ENCODE peak calls at places on chromosomes 3 and 15, in nine cellular contexts. L is fibroblast of pulmonary artery, U is pancreas, E is AG09309, F is brain microvascular endothelial cell, Z is tibial artery, A is PC-3, X is HFFc6, O is neural crest cell. R is an unnamed sample.

GRCh38 chr3:113097821-113098516 is 107.2 kb downstream of the GTPBP8 start:
- DNase-seq in E (peak), L (peak), Z (no peak), X (peak), U (no peak), A (peak), F (peak), O (no peak), R (no peak)

GRCh38 chr3:48634661-48635221 is 520 bp downstream of the SLC26A6 start:
- DNase-seq in U (no peak), L (peak), A (peak), Z (peak), O (peak), F (peak), E (no peak), X (peak), R (peak)

GRCh38 chr3:172658344-172659245 is 52.3 kb downstream of the NCEH1 start:
- DNase-seq in X (peak), F (peak), Z (no peak), L (peak), A (peak), U (peak), E (peak), O (no peak), R (peak)

GRCh38 chr15:77029166-77030041 is 34.5 kb downstream of the PSTPIP1 start:
- DNase-seq in F (no peak), U (peak), Z (no peak), O (no peak), L (no peak), X (no peak), A (no peak), E (no peak), R (no peak)

GRCh38 chr3:134486577-134487041 is 752 bp downstream of the CEP63 start:
- DNase-seq in A (peak), L (peak), O (no peak), F (no peak), Z (no peak), U (no peak), X (no peak), E (no peak), R (no peak)

GRCh38 chr15:94749848-94750617 is 518.7 kb downstream of the MCTP2 start:
- DNase-seq in X (no peak), E (no peak), A (no peak), F (no peak), Z (no peak), U (no peak), L (no peak), O (no peak), R (no peak)

GRCh38 chr3:160564205-160564922 is 1.0 kb downstream of the KPNA4 start:
- DNase-seq in X (no peak), A (peak), Z (no peak), L (no peak), O (peak), F (no peak), U (peak), E (no peak), R (peak)

GRCh38 chr3:68919000-68919399 is 13.3 kb downstream of the TAFA4 start:
- DNase-seq in U (no peak), Z (no peak), X (peak), A (peak), E (no peak), L (peak), O (no peak), F (peak), R (no peak)

GRCh38 chr15:79003301-79003700 is 58.5 kb upstream of the CTSH start:
- DNase-seq in E (no peak), L (no peak), X (peak), U (no peak), A (no peak), F (peak), Z (no peak), O (no peak), R (no peak)

GRCh38 chr15:31268911-31269784 is 57.5 kb upstream of the KLF13 start:
- DNase-seq in E (no peak), Z (peak), U (peak), L (no peak), X (no peak), A (no peak), F (no peak), O (no peak), R (no peak)

GRCh38 chr15:45645026-45645980 is 10.5 kb downstream of the SQOR start:
- DNase-seq in Z (no peak), L (peak), F (peak), A (peak), E (no peak), O (no peak), X (peak), U (no peak), R (no peak)

GRCh38 chr3:146449076-146449475 is 20.3 kb downstream of the PLSCR2 start:
- DNase-seq in O (no peak), L (no peak), X (no peak), A (no peak), F (no peak), E (no peak), U (no peak), Z (no peak), R (no peak)

GRCh38 chr3:141959921-141960554 is 83.6 kb downstream of the ATP1B3 start:
- DNase-seq in Z (no peak), O (no peak), U (no peak), L (peak), X (peak), E (peak), F (peak), A (peak), R (no peak)

GRCh38 chr15:38538328-38539007 is 26.1 kb downstream of the RASGRP1 start:
- DNase-seq in F (no peak), Z (no peak), X (no peak), E (no peak), O (no peak), L (no peak), U (no peak), A (no peak), R (no peak)

GRCh38 chr15:78255421-78256043 is 8.8 kb upstream of the DNAJA4 start:
- DNase-seq in U (no peak), X (no peak), A (no peak), F (no peak), L (no peak), O (no peak), E (no peak), Z (no peak), R (no peak)

GRCh38 chr15:64622410-64623260 is 152.8 kb downstream of the RBPMS2 start:
- DNase-seq in E (no peak), A (no peak), Z (no peak), L (no peak), X (no peak), U (no peak), F (no peak), O (no peak), R (no peak)

GRCh38 chr3:25420885-25421284 is 7.2 kb upstream of the RARB start:
- DNase-seq in E (no peak), U (no peak), A (peak), L (no peak), O (no peak), X (no peak), F (no peak), Z (no peak), R (no peak)

GRCh38 chr3:18033581-18033980 is 291.1 kb upstream of the TBC1D5 start:
- DNase-seq in U (no peak), X (no peak), A (no peak), F (no peak), O (no peak), E (no peak), Z (no peak), L (no peak), R (no peak)

GRCh38 chr15:92801774-92802464 is 98.2 kb upstream of the CHD2 start:
- DNase-seq in F (peak), U (peak), A (peak), L (peak), E (peak), Z (peak), X (peak), O (no peak), R (peak)

GRCh38 chr3:64691051-64691450 is 3.3 kb upstream of the ADAMTS9 start:
- DNase-seq in L (peak), F (no peak), O (no peak), U (no peak), E (no peak), A (no peak), Z (no peak), X (no peak), R (peak)

GRCh38 chr3:8328971-8329370 is 172.7 kb upstream of the LMCD1 start:
- DNase-seq in X (no peak), L (no peak), O (no peak), U (no peak), Z (no peak), E (no peak), A (no peak), F (no peak), R (no peak)

GRCh38 chr3:152466784-152467183 is 198.1 kb downstream of the MBNL1 start:
- DNase-seq in X (peak), L (peak), A (peak), E (peak), F (peak), U (no peak), O (no peak), Z (no peak), R (no peak)

GRCh38 chr15:65087873-65088642 is 11.5 kb downstream of the KBTBD13 start:
- DNase-seq in X (no peak), L (no peak), A (no peak), U (no peak), F (no peak), Z (peak), O (no peak), E (no peak), R (no peak)

GRCh38 chr3:115537669-115538068 is 85.6 kb upstream of the GAP43 start:
- DNase-seq in A (no peak), O (no peak), E (no peak), U (no peak), X (no peak), F (no peak), L (no peak), Z (no peak), R (no peak)

GRCh38 chr15:73357999-73358665 is 10.6 kb downstream of the HCN4 start:
- DNase-seq in A (no peak), E (no peak), L (no peak), O (no peak), F (no peak), U (peak), Z (no peak), X (no peak), R (peak)

GRCh38 chr3:137263982-137264777 is 306.4 kb downstream of the IL20RB start:
- DNase-seq in O (no peak), X (no peak), E (no peak), A (no peak), Z (no peak), L (no peak), F (no peak), U (no peak), R (no peak)

GRCh38 chr3:74531491-74531890 is 83.0 kb downstream of the CNTN3 start:
- DNase-seq in U (no peak), O (no peak), E (no peak), Z (no peak), F (no peak), X (peak), A (no peak), L (peak), R (no peak)

GRCh38 chr15:69551391-69552056 is 98.9 kb downstream of the RPLP1 start:
- DNase-seq in L (no peak), U (no peak), X (no peak), F (no peak), E (no peak), A (no peak), O (no peak), Z (no peak), R (peak)

GRCh38 chr3:107705046-107705445 is 182.3 kb downstream of the BBX start:
- DNase-seq in F (no peak), U (no peak), O (no peak), L (no peak), E (peak), A (no peak), Z (no peak), X (no peak), R (no peak)

GRCh38 chr15:25635190-25635589 is 196.4 kb upstream of the UBE3A start:
- DNase-seq in Z (no peak), L (no peak), E (no peak), A (no peak), X (no peak), O (no peak), U (no peak), F (no peak), R (no peak)

GRCh38 chr3:65181397-65181871 is 493.6 kb upstream of the ADAMTS9 start:
- DNase-seq in X (no peak), L (peak), Z (peak), O (no peak), F (no peak), U (no peak), A (no peak), E (no peak), R (no peak)

GRCh38 chr3:42581709-42582473 is at the start of gene SEC22C:
- DNase-seq in L (peak), U (peak), O (peak), A (peak), X (peak), Z (peak), F (peak), E (peak), R (peak)
- TF ChIP-seq CTCF in L (peak), U (no peak), O (no peak), A (peak), X (peak), Z (no peak), F (peak), E (peak), R (no peak)

GRCh38 chr3:99016452-99016851 is 115.0 kb upstream of the DCBLD2 start:
- DNase-seq in F (no peak), A (no peak), E (no peak), O (no peak), L (no peak), X (no peak), Z (no peak), U (no peak), R (no peak)

GRCh38 chr3:99009851-99010250 is 108.4 kb upstream of the DCBLD2 start:
- DNase-seq in A (no peak), U (no peak), O (no peak), F (no peak), L (no peak), X (no peak), E (no peak), Z (no peak), R (no peak)

GRCh38 chr3:99012051-99012450 is 110.6 kb upstream of the DCBLD2 start:
- DNase-seq in U (no peak), A (no peak), X (no peak), F (no peak), E (no peak), O (no peak), L (peak), Z (peak), R (no peak)

GRCh38 chr3:99013794-99014315 is 112.4 kb upstream of the DCBLD2 start:
- DNase-seq in F (no peak), A (peak), U (no peak), E (no peak), L (no peak), X (no peak), Z (no peak), O (no peak), R (no peak)

GRCh38 chr3:99013077-99013476 is 111.6 kb upstream of the DCBLD2 start:
- DNase-seq in U (no peak), X (no peak), A (peak), O (no peak), Z (no peak), L (no peak), F (no peak), E (no peak), R (no peak)
- TF ChIP-seq CTCF in U (no peak), X (peak), A (peak), O (peak), Z (no peak), L (peak), F (peak), E (no peak), R (no peak)

GRCh38 chr3:32148356-32148755 is 41.9 kb downstream of the GPD1L start:
- DNase-seq in L (no peak), A (no peak), O (no peak), U (no peak), X (no peak), F (no peak), E (no peak), Z (no peak), R (no peak)
- TF ChIP-seq CTCF in L (no peak), A (no peak), O (no peak), U (no peak), X (no peak), F (no peak), E (no peak), Z (no peak), R (no peak)

GRCh38 chr3:100606894-100607512 is 2.4 kb upstream of the ADGRG7 start:
- DNase-seq in X (no peak), U (no peak), A (no peak), O (no peak), E (no peak), L (no peak), Z (no peak), F (no peak), R (no peak)
- TF ChIP-seq CTCF in X (no peak), U (no peak), A (peak), O (no peak), E (peak), L (no peak), Z (no peak), F (no peak), R (no peak)